ENCODE peak calls at places on chromosome 1, in seven cellular contexts. One of them, this sample, is unnamed.

GRCh38 chr1:228804640-228805413 is 69.5 kb downstream of the RHOU start:
- DNase-seq in H54: no peak
- DNase-seq in EL: no peak
- DNase-seq in frontal cortex: no peak
- DNase-seq in activated CD4-positive, alpha-beta T cell treated with anti-CD3 and anti-CD28 coated beads for 1 hour: no peak
- DNase-seq in CD8-positive, alpha-beta memory T cell: no peak
- DNase-seq in effector CD4-positive, alpha-beta T cell: no peak
- DNase-seq in this sample: no peak

GRCh38 chr1:3074800-3075199 is 5.8 kb downstream of the PRDM16 start:
- DNase-seq in activated CD4-positive, alpha-beta T cell treated with anti-CD3 and anti-CD28 coated beads for 1 hour: no peak
- DNase-seq in effector CD4-positive, alpha-beta T cell: no peak
- DNase-seq in EL: no peak
- DNase-seq in frontal cortex: no peak
- DNase-seq in CD8-positive, alpha-beta memory T cell: no peak
- DNase-seq in H54: no peak
- DNase-seq in this sample: no peak

GRCh38 chr1:39105061-39105840 is 79.1 kb downstream of the NDUFS5 start:
- DNase-seq in frontal cortex: peak
- DNase-seq in EL: peak
- DNase-seq in H54: peak
- DNase-seq in CD8-positive, alpha-beta memory T cell: peak
- DNase-seq in activated CD4-positive, alpha-beta T cell treated with anti-CD3 and anti-CD28 coated beads for 1 hour: peak
- DNase-seq in effector CD4-positive, alpha-beta T cell: peak
- DNase-seq in this sample: no peak

GRCh38 chr1:17193222-17194132 is 11.5 kb upstream of the PADI1 start:
- DNase-seq in CD8-positive, alpha-beta memory T cell: no peak
- DNase-seq in activated CD4-positive, alpha-beta T cell treated with anti-CD3 and anti-CD28 coated beads for 1 hour: no peak
- DNase-seq in effector CD4-positive, alpha-beta T cell: no peak
- DNase-seq in H54: no peak
- DNase-seq in EL: no peak
- DNase-seq in frontal cortex: no peak
- DNase-seq in this sample: no peak

GRCh38 chr1:117732065-117732789 is 126.4 kb downstream of the TENT5C start:
- DNase-seq in frontal cortex: no peak
- DNase-seq in effector CD4-positive, alpha-beta T cell: no peak
- DNase-seq in CD8-positive, alpha-beta memory T cell: no peak
- DNase-seq in activated CD4-positive, alpha-beta T cell treated with anti-CD3 and anti-CD28 coated beads for 1 hour: no peak
- DNase-seq in H54: no peak
- DNase-seq in EL: no peak
- DNase-seq in this sample: no peak

GRCh38 chr1:44239961-44240371 is 26.7 kb downstream of the DMAP1 start:
- DNase-seq in EL: no peak
- DNase-seq in effector CD4-positive, alpha-beta T cell: no peak
- DNase-seq in activated CD4-positive, alpha-beta T cell treated with anti-CD3 and anti-CD28 coated beads for 1 hour: no peak
- DNase-seq in frontal cortex: no peak
- DNase-seq in CD8-positive, alpha-beta memory T cell: no peak
- DNase-seq in H54: no peak
- DNase-seq in this sample: no peak

GRCh38 chr1:212007896-212008295 is 27.5 kb downstream of the INTS7 start:
- DNase-seq in frontal cortex: no peak
- DNase-seq in activated CD4-positive, alpha-beta T cell treated with anti-CD3 and anti-CD28 coated beads for 1 hour: no peak
- DNase-seq in effector CD4-positive, alpha-beta T cell: no peak
- DNase-seq in H54: no peak
- DNase-seq in EL: no peak
- DNase-seq in CD8-positive, alpha-beta memory T cell: no peak
- DNase-seq in this sample: no peak

GRCh38 chr1:184383772-184384323 is 3.0 kb upstream of the C1orf21 start:
- DNase-seq in H54: no peak
- DNase-seq in activated CD4-positive, alpha-beta T cell treated with anti-CD3 and anti-CD28 coated beads for 1 hour: no peak
- DNase-seq in frontal cortex: no peak
- DNase-seq in effector CD4-positive, alpha-beta T cell: no peak
- DNase-seq in CD8-positive, alpha-beta memory T cell: no peak
- DNase-seq in EL: no peak
- DNase-seq in this sample: no peak

GRCh38 chr1:218249757-218250156 is 35.3 kb upstream of the RRP15 start:
- DNase-seq in activated CD4-positive, alpha-beta T cell treated with anti-CD3 and anti-CD28 coated beads for 1 hour: no peak
- DNase-seq in frontal cortex: no peak
- DNase-seq in H54: no peak
- DNase-seq in effector CD4-positive, alpha-beta T cell: no peak
- DNase-seq in CD8-positive, alpha-beta memory T cell: no peak
- DNase-seq in EL: no peak
- DNase-seq in this sample: no peak

GRCh38 chr1:174740248-174740990 is 259.3 kb upstream of the CACYBP start:
- DNase-seq in H54: no peak
- DNase-seq in frontal cortex: no peak
- DNase-seq in EL: peak
- DNase-seq in CD8-positive, alpha-beta memory T cell: no peak
- DNase-seq in activated CD4-positive, alpha-beta T cell treated with anti-CD3 and anti-CD28 coated beads for 1 hour: no peak
- DNase-seq in effector CD4-positive, alpha-beta T cell: no peak
- DNase-seq in this sample: no peak

GRCh38 chr1:180177931-180178330 is 23.3 kb downstream of the QSOX1 start:
- DNase-seq in EL: no peak
- DNase-seq in frontal cortex: no peak
- DNase-seq in effector CD4-positive, alpha-beta T cell: no peak
- DNase-seq in H54: no peak
- DNase-seq in activated CD4-positive, alpha-beta T cell treated with anti-CD3 and anti-CD28 coated beads for 1 hour: no peak
- DNase-seq in CD8-positive, alpha-beta memory T cell: no peak
- DNase-seq in this sample: no peak

GRCh38 chr1:223204424-223204823 is 61.4 kb upstream of the TLR5 start:
- DNase-seq in CD8-positive, alpha-beta memory T cell: no peak
- DNase-seq in EL: no peak
- DNase-seq in effector CD4-positive, alpha-beta T cell: no peak
- DNase-seq in frontal cortex: no peak
- DNase-seq in activated CD4-positive, alpha-beta T cell treated with anti-CD3 and anti-CD28 coated beads for 1 hour: no peak
- DNase-seq in H54: no peak
- DNase-seq in this sample: no peak

GRCh38 chr1:172662464-172663109 is 3.7 kb downstream of the FASLG start:
- DNase-seq in EL: peak
- DNase-seq in activated CD4-positive, alpha-beta T cell treated with anti-CD3 and anti-CD28 coated beads for 1 hour: peak
- DNase-seq in effector CD4-positive, alpha-beta T cell: peak
- DNase-seq in H54: no peak
- DNase-seq in CD8-positive, alpha-beta memory T cell: peak
- DNase-seq in frontal cortex: peak
- DNase-seq in this sample: no peak

GRCh38 chr1:109901508-109902145 is 9.0 kb upstream of the CSF1 start:
- DNase-seq in effector CD4-positive, alpha-beta T cell: no peak
- DNase-seq in H54: no peak
- DNase-seq in frontal cortex: no peak
- DNase-seq in CD8-positive, alpha-beta memory T cell: no peak
- DNase-seq in activated CD4-positive, alpha-beta T cell treated with anti-CD3 and anti-CD28 coated beads for 1 hour: no peak
- DNase-seq in EL: no peak
- DNase-seq in this sample: no peak

GRCh38 chr1:89065077-89065868 is at the start of gene GBP1:
- DNase-seq in EL: peak
- DNase-seq in activated CD4-positive, alpha-beta T cell treated with anti-CD3 and anti-CD28 coated beads for 1 hour: no peak
- DNase-seq in CD8-positive, alpha-beta memory T cell: no peak
- DNase-seq in H54: no peak
- DNase-seq in frontal cortex: no peak
- DNase-seq in effector CD4-positive, alpha-beta T cell: no peak
- DNase-seq in this sample: peak

GRCh38 chr1:84583648-84584047 is 9.4 kb upstream of the CTBS start:
- DNase-seq in EL: no peak
- DNase-seq in CD8-positive, alpha-beta memory T cell: no peak
- DNase-seq in frontal cortex: no peak
- DNase-seq in activated CD4-positive, alpha-beta T cell treated with anti-CD3 and anti-CD28 coated beads for 1 hour: no peak
- DNase-seq in effector CD4-positive, alpha-beta T cell: no peak
- DNase-seq in H54: no peak
- DNase-seq in this sample: no peak

GRCh38 chr1:231515748-231516147 is 12.7 kb upstream of the TSNAX start:
- DNase-seq in CD8-positive, alpha-beta memory T cell: no peak
- DNase-seq in activated CD4-positive, alpha-beta T cell treated with anti-CD3 and anti-CD28 coated beads for 1 hour: no peak
- DNase-seq in effector CD4-positive, alpha-beta T cell: no peak
- DNase-seq in H54: no peak
- DNase-seq in frontal cortex: no peak
- DNase-seq in EL: no peak
- DNase-seq in this sample: no peak

GRCh38 chr1:16151200-16151708 is 4.6 kb downstream of the EPHA2 start:
- DNase-seq in EL: peak
- DNase-seq in activated CD4-positive, alpha-beta T cell treated with anti-CD3 and anti-CD28 coated beads for 1 hour: no peak
- DNase-seq in effector CD4-positive, alpha-beta T cell: no peak
- DNase-seq in CD8-positive, alpha-beta memory T cell: no peak
- DNase-seq in frontal cortex: no peak
- DNase-seq in H54: no peak
- DNase-seq in this sample: no peak

GRCh38 chr1:40646385-40646784 is 19.1 kb downstream of the RIMS3 start:
- DNase-seq in activated CD4-positive, alpha-beta T cell treated with anti-CD3 and anti-CD28 coated beads for 1 hour: no peak
- DNase-seq in H54: peak
- DNase-seq in frontal cortex: no peak
- DNase-seq in CD8-positive, alpha-beta memory T cell: no peak
- DNase-seq in EL: peak
- DNase-seq in effector CD4-positive, alpha-beta T cell: no peak
- DNase-seq in this sample: no peak

GRCh38 chr1:175232335-175232734 is 39.8 kb upstream of the KIAA0040 start:
- DNase-seq in activated CD4-positive, alpha-beta T cell treated with anti-CD3 and anti-CD28 coated beads for 1 hour: no peak
- DNase-seq in effector CD4-positive, alpha-beta T cell: no peak
- DNase-seq in frontal cortex: no peak
- DNase-seq in H54: no peak
- DNase-seq in CD8-positive, alpha-beta memory T cell: no peak
- DNase-seq in EL: no peak
- DNase-seq in this sample: no peak

GRCh38 chr1:18886003-18886335 is 16.4 kb downstream of the ALDH4A1 start:
- DNase-seq in EL: peak
- DNase-seq in effector CD4-positive, alpha-beta T cell: no peak
- DNase-seq in frontal cortex: no peak
- DNase-seq in activated CD4-positive, alpha-beta T cell treated with anti-CD3 and anti-CD28 coated beads for 1 hour: no peak
- DNase-seq in H54: peak
- DNase-seq in CD8-positive, alpha-beta memory T cell: no peak
- DNase-seq in this sample: no peak

GRCh38 chr1:152777510-152778137 is 2.7 kb downstream of the LCE1F start:
- DNase-seq in activated CD4-positive, alpha-beta T cell treated with anti-CD3 and anti-CD28 coated beads for 1 hour: no peak
- DNase-seq in frontal cortex: no peak
- DNase-seq in EL: peak
- DNase-seq in effector CD4-positive, alpha-beta T cell: no peak
- DNase-seq in H54: peak
- DNase-seq in CD8-positive, alpha-beta memory T cell: no peak
- DNase-seq in this sample: no peak

GRCh38 chr1:52629021-52629643 is 3.8 kb upstream of the SHISAL2A start:
- DNase-seq in frontal cortex: no peak
- DNase-seq in activated CD4-positive, alpha-beta T cell treated with anti-CD3 and anti-CD28 coated beads for 1 hour: no peak
- DNase-seq in EL: no peak
- DNase-seq in H54: no peak
- DNase-seq in effector CD4-positive, alpha-beta T cell: no peak
- DNase-seq in CD8-positive, alpha-beta memory T cell: no peak
- DNase-seq in this sample: no peak

GRCh38 chr1:208475449-208475848 is 231.3 kb upstream of the PLXNA2 start:
- DNase-seq in H54: no peak
- DNase-seq in activated CD4-positive, alpha-beta T cell treated with anti-CD3 and anti-CD28 coated beads for 1 hour: no peak
- DNase-seq in frontal cortex: no peak
- DNase-seq in EL: peak
- DNase-seq in effector CD4-positive, alpha-beta T cell: no peak
- DNase-seq in CD8-positive, alpha-beta memory T cell: no peak
- DNase-seq in this sample: no peak

GRCh38 chr1:39625462-39626273 is 13.8 kb downstream of the HEYL start:
- DNase-seq in EL: no peak
- DNase-seq in frontal cortex: no peak
- DNase-seq in effector CD4-positive, alpha-beta T cell: no peak
- DNase-seq in CD8-positive, alpha-beta memory T cell: no peak
- DNase-seq in activated CD4-positive, alpha-beta T cell treated with anti-CD3 and anti-CD28 coated beads for 1 hour: no peak
- DNase-seq in H54: no peak
- DNase-seq in this sample: no peak

GRCh38 chr1:243364330-243364729 is 108.5 kb downstream of the SDCCAG8 start:
- DNase-seq in activated CD4-positive, alpha-beta T cell treated with anti-CD3 and anti-CD28 coated beads for 1 hour: no peak
- DNase-seq in EL: no peak
- DNase-seq in CD8-positive, alpha-beta memory T cell: no peak
- DNase-seq in H54: no peak
- DNase-seq in effector CD4-positive, alpha-beta T cell: no peak
- DNase-seq in frontal cortex: no peak
- DNase-seq in this sample: no peak